ENCODE peak calls at places on chromosomes 7 and 10, in ten cellular contexts. F, K, S, X, J, R, T, Y, Q and M are unnamed samples.

GRCh38 chr10:123451607-123452245 is 214.4 kb upstream of the GPR26 start:
- DNase-seq in F (no peak), K (no peak), S (no peak), X (no peak), J (no peak), R (no peak), T (no peak), Y (no peak), Q (no peak), M (no peak)

GRCh38 chr10:11148638-11149037 is 131.0 kb downstream of the CELF2 start:
- DNase-seq in F (no peak), K (no peak), S (no peak), X (no peak), J (peak), R (no peak), T (no peak), Y (no peak), Q (no peak), M (no peak)

GRCh38 chr7:76201732-76202665 is at the start of gene SRRM3:
- DNase-seq in F (peak), K (peak), S (peak), X (peak), J (peak), R (peak), T (peak), Y (peak), Q (peak), M (peak)

GRCh38 chr7:23864984-23865383 is 155.0 kb downstream of the STK31 start:
- DNase-seq in F (no peak), K (peak), S (peak), X (no peak), J (no peak), R (no peak), T (no peak), Y (no peak), Q (peak), M (peak)

GRCh38 chr10:60524541-60524940 is 134.9 kb upstream of the ANK3 start:
- DNase-seq in F (no peak), K (peak), S (peak), X (no peak), J (no peak), R (no peak), T (no peak), Y (no peak), Q (peak), M (peak)

GRCh38 chr7:34181271-34181958 is 276.1 kb downstream of the BMPER start:
- DNase-seq in F (no peak), K (no peak), S (no peak), X (no peak), J (no peak), R (no peak), T (no peak), Y (no peak), Q (no peak), M (no peak)

GRCh38 chr10:96619803-96620773 is 33.3 kb upstream of the TM9SF3 start:
- DNase-seq in F (no peak), K (no peak), S (no peak), X (no peak), J (peak), R (no peak), T (no peak), Y (no peak), Q (no peak), M (peak)

GRCh38 chr10:33123680-33124079 is 165.7 kb upstream of the ITGB1 start:
- DNase-seq in F (no peak), K (no peak), S (no peak), X (no peak), J (no peak), R (no peak), T (no peak), Y (no peak), Q (no peak), M (no peak)

GRCh38 chr7:91565499-91566331 is 301.5 kb downstream of the FZD1 start:
- DNase-seq in F (no peak), K (no peak), S (peak), X (no peak), J (no peak), R (peak), T (no peak), Y (no peak), Q (no peak), M (no peak)

GRCh38 chr7:96915029-96915428 is 90.3 kb upstream of the DLX6 start:
- DNase-seq in F (no peak), K (no peak), S (no peak), X (no peak), J (no peak), R (no peak), T (no peak), Y (no peak), Q (no peak), M (no peak)

GRCh38 chr7:26815452-26815851 is 48.9 kb downstream of the SKAP2 start:
- DNase-seq in F (no peak), K (no peak), S (no peak), X (no peak), J (no peak), R (no peak), T (no peak), Y (no peak), Q (no peak), M (no peak)

GRCh38 chr7:27165089-27165654 is at the start of gene HOXA9:
- DNase-seq in F (no peak), K (no peak), S (peak), X (no peak), J (no peak), R (no peak), T (peak), Y (no peak), Q (no peak), M (no peak)

GRCh38 chr7:64621656-64622055 is 44.3 kb upstream of the ZNF107 start:
- DNase-seq in F (no peak), K (no peak), S (no peak), X (no peak), J (no peak), R (no peak), T (no peak), Y (no peak), Q (no peak), M (no peak)

GRCh38 chr7:159191236-159191635 is 46.6 kb upstream of the VIPR2 start:
- DNase-seq in F (no peak), K (no peak), S (no peak), X (peak), J (no peak), R (no peak), T (no peak), Y (no peak), Q (no peak), M (no peak)
- TF ChIP-seq CTCF in F (no peak), K (no peak), S (no peak), X (no peak), J (no peak), R (no peak), T (no peak), Y (no peak), Q (no peak), M (no peak)

DNA sequence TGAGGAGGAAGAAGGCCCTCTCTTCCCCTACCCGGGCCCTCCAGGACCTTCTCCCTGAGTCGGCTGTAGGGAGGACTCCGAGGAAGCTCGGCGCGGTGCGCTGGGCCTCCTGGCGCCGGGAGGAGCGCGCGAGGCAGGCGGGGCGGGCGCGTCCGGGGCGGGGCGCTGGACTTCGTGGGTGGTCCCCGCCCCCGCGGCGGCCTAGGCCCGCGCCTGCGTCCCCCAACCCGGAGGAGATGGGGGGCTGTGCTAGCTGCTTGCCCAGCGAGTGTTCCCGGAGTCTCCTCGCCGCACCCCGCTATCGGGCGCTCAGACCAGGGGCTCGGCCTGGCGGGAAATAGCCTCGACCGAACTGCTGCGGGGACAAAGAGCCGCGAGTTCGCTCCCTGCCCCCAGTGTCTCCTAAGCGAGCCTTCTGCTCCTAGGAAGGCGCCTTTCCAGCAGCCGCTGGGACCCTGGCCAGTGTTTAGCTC is 19.2 kb upstream of the SMO start:
- DNase-seq in F (peak), K (no peak), S (peak), X (no peak), J (peak), R (no peak), T (peak), Y (peak), Q (no peak), M (no peak)
- H3K4me3 ChIP-seq in F (peak), K (peak), S (peak), X (no peak), J (peak), R (peak), T (peak), Y (peak), Q (peak), M (peak)

DNA sequence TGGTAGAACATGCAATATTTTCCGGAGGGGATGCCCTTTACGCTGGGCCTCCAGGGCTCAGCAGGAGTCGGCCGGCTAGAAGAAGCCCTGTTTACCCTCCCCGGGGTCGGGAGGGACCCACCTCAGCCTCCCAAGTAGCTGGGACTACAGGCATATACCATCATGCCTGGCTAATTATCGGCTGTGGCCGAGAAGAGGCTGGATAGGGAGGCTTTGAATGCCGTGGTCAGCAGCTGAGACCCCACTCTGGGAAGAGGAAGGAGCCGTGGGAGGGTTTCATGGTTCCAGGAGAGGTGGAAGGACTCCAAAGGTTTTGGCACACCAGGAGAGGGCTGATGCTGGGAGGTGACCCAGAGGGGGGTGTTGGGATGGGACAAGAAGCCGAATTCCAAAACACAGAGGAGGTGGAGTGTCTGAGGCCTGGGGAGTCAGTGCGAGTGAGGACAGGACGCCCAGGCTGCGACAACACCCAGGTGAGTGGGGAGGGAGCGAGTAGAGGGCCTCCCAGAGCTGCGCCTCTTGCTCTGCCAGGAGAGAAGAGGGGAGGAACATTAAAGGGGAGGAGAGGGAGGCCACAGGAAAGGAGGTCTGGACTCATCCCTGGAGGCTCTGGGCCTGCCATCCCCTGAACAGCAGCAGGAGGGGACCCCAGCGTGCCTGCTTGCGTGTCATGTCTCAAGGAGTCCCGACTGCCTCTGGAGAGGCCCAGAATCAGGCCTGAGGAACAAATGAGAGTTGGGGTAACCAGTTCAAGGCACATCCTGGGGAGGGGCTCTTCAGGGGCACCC is 19.6 kb downstream of the GRID2IP start:
- DNase-seq in F (no peak), K (no peak), S (no peak), X (no peak), J (no peak), R (no peak), T (no peak), Y (no peak), Q (no peak), M (no peak)
- TF ChIP-seq CTCF in F (no peak), K (no peak), S (no peak), X (no peak), J (no peak), R (no peak), T (no peak), Y (no peak), Q (no peak), M (no peak)

GRCh38 chr7:70886547-70886946 is 245.4 kb upstream of the GALNT17 start:
- DNase-seq in F (no peak), K (no peak), S (no peak), X (no peak), J (no peak), R (no peak), T (no peak), Y (no peak), Q (no peak), M (no peak)

GRCh38 chr7:70881470-70881869 is 250.5 kb upstream of the GALNT17 start:
- DNase-seq in F (no peak), K (no peak), S (no peak), X (peak), J (no peak), R (no peak), T (no peak), Y (no peak), Q (no peak), M (no peak)

GRCh38 chr7:70884809-70885208 is 247.1 kb upstream of the GALNT17 start:
- DNase-seq in F (no peak), K (no peak), S (no peak), X (no peak), J (no peak), R (no peak), T (no peak), Y (no peak), Q (no peak), M (no peak)

GRCh38 chr7:70884446-70884764 is 247.5 kb upstream of the GALNT17 start:
- DNase-seq in F (no peak), K (no peak), S (no peak), X (no peak), J (no peak), R (no peak), T (no peak), Y (no peak), Q (no peak), M (no peak)

DNA sequence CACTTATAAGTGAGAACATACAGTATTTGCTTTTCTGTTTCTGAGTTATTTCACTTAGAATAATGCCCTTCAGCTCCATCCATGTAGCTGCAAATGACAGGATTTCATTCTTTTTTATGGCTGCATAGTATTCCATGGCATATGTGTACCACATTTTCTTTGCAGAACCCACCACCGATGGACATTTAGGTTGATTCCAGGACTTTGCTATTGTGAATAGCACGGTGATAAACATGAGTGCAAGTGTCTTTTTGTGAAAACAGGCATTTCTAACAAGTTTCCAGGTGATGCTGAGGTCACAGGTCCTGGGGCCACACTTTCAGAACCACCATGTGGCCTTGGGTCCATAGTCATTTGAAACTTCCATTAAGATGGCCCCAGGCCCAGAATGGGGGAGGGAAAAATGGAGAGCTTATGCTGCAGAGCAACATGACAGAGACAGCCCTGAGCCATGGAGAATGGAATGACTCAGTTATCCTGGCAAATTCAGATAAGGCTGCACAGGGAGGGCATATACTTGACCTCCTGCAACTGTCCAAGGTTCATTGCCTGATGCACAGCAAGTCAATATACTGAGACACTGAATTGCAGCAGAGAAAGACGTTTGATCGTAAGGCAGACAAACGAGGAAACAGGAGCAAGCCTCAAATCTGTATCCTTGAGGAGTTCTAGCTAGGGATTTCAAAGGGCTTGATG is 248.0 kb upstream of the GALNT17 start:
- DNase-seq in F (no peak), K (no peak), S (no peak), X (no peak), J (no peak), R (no peak), T (no peak), Y (no peak), Q (no peak), M (no peak)
- H3K4me3 ChIP-seq in F (no peak), K (no peak), S (no peak), X (no peak), J (no peak), R (no peak), T (no peak), Y (no peak), Q (no peak), M (no peak)